ENCODE peak calls at places on chromosomes 4 and X, in four cellular contexts. P, H, Q and V are unnamed samples.

GRCh38 chr4:28636971-28637370 is 1776.3 kb downstream of the STIM2 start:
- DNase-seq in H (no peak), Q (no peak), P (no peak), V (no peak)

GRCh38 chrX:6778547-6779231 is 243.8 kb upstream of the VCX3A start:
- DNase-seq in H (peak), Q (no peak), P (no peak), V (no peak)

GRCh38 chr4:4390046-4390445 is 3.1 kb downstream of the NSG1 start:
- DNase-seq in P (no peak), H (no peak), Q (no peak), V (no peak)

GRCh38 chr4:78058591-78059523 is 1.7 kb downstream of the FRAS1 start:
- DNase-seq in P (peak), H (peak), Q (peak), V (no peak)

GRCh38 chrX:112642349-112642748 is 37.4 kb downstream of the LHFPL1 start:
- DNase-seq in Q (peak), P (peak), H (no peak), V (peak)

GRCh38 chrX:21638311-21638710 is 19.8 kb downstream of the KLHL34 start:
- DNase-seq in Q (no peak), H (no peak), P (no peak), V (no peak)

GRCh38 chr4:59518005-59518823 is 1681.9 kb upstream of the ADGRL3 start:
- DNase-seq in H (no peak), Q (no peak), P (no peak), V (no peak)

GRCh38 chrX:104565791-104566687 is at the start of gene IL1RAPL2:
- DNase-seq in P (peak), H (peak), Q (peak), V (no peak)

GRCh38 chrX:24424948-24425347 is 40.1 kb upstream of the PDK3 start:
- DNase-seq in Q (no peak), P (no peak), H (no peak), V (no peak)

GRCh38 chrX:5646818-5647217 is 581.8 kb downstream of the NLGN4X start:
- DNase-seq in P (no peak), H (no peak), Q (no peak), V (no peak)

GRCh38 chr4:3221996-3222395 is 27.0 kb upstream of the MSANTD1 start:
- DNase-seq in Q (no peak), H (no peak), P (no peak), V (no peak)

GRCh38 chrX:40893251-40893910 is 158.0 kb upstream of the MED14 start:
- DNase-seq in P (no peak), Q (no peak), H (no peak), V (no peak)

GRCh38 chrX:55907968-55908607 is 190.5 kb downstream of the RRAGB start:
- DNase-seq in Q (no peak), H (peak), P (peak), V (peak)

GRCh38 chr4:125781656-125782055 is 466.9 kb downstream of the FAT4 start:
- DNase-seq in P (no peak), Q (no peak), H (no peak), V (no peak)